ENCODE peak calls at places on chromosomes 11 and 22, in nine cellular contexts. S is HS-27A, E is thyroid gland, D is adrenal gland, Q is IMR-90, J is HCT116, H is mesendoderm, M is DMS 273 treated with DMSO at 0.1 percent for 48 hours, P is NCI-H524. Z is an unnamed sample.

GRCh38 chr22:28021116-28021997 is 102.3 kb upstream of the PITPNB start:
- DNase-seq in S (no peak), H (no peak), Q (no peak), E (no peak), M (no peak), J (no peak), P (peak; percentile 73), D (peak; percentile 16), Z (no peak)

GRCh38 chr11:69086152-69086551 is 37.4 kb downstream of the TPCN2 start:
- DNase-seq in Q (no peak), H (peak; percentile 45), E (no peak), P (no peak), D (no peak), J (no peak), M (no peak), S (no peak), Z (no peak)

GRCh38 chr11:20249313-20249873 is 89.1 kb upstream of the DBX1 start:
- DNase-seq in H (no peak), M (peak; percentile 22), Q (no peak), J (no peak), S (no peak), D (no peak), E (no peak), P (peak; percentile 84), Z (no peak)

GRCh38 chr22:46450931-46451660 is 86.3 kb downstream of the CELSR1 start:
- DNase-seq in E (no peak), S (no peak), H (no peak), J (no peak), D (no peak), P (no peak), M (no peak), Q (no peak), Z (no peak)

GRCh38 chr22:28179392-28179791 is 260.3 kb upstream of the PITPNB start:
- DNase-seq in M (no peak), D (no peak), Q (no peak), P (no peak), E (no peak), S (no peak), H (no peak), J (no peak), Z (no peak)

GRCh38 chr11:20050551-20051333 is 109.5 kb downstream of the DBX1 start:
- DNase-seq in H (peak; percentile 84), P (no peak), E (peak; percentile 80), M (no peak), D (no peak), Q (no peak), S (no peak), J (no peak), Z (no peak)

GRCh38 chr11:123255909-123256308 is 60.9 kb upstream of the CLMP start:
- DNase-seq in S (no peak), M (no peak), J (no peak), Q (no peak), H (peak; percentile 63), D (no peak), P (peak; percentile 68), E (no peak), Z (no peak)

GRCh38 chr22:29330753-29331152 is 15.3 kb upstream of the RASL10A start:
- DNase-seq in H (peak; percentile 62), J (no peak), Q (peak; percentile 77), S (no peak), P (no peak), D (peak; percentile 96), E (no peak), M (peak; percentile 100), Z (no peak)

GRCh38 chr11:208177-208916 is 839 bp downstream of the RIC8A start:
- DNase-seq in M (no peak), S (no peak), D (peak; percentile 83), P (peak; percentile 55), J (peak; percentile 43), Q (peak; percentile 63), H (peak; percentile 82), E (peak; percentile 74), Z (no peak)

GRCh38 chr22:27677895-27678458 is 123.6 kb downstream of the MN1 start:
- DNase-seq in J (no peak), Q (no peak), M (no peak), E (no peak), H (no peak), S (no peak), D (no peak), P (peak; percentile 89), Z (no peak)

Z was measured in epithelial cell of proximal tubule.